ENCODE peak calls at places on chromosomes 11 and 22, in nine cellular contexts. M is neural progenitor cell; W is A673; B is fibroblast of villous mesenchyme; U is astrocyte of the cerebellum; N is A549; F is IMR-90; H is AG09319; P is CD4-positive, alpha-beta T cell. D is an unnamed sample.

GRCh38 chr11:120431633-120432032 is 79.9 kb upstream of the GRIK4 start:
- DNase-seq in M (peak; percentile 13), W (peak; percentile 80), B (no peak), U (peak; percentile 26), N (peak; percentile 19), F (peak; percentile 72), H (no peak), P (no peak), D (no peak)

GRCh38 chr22:46419754-46420571 is 84.4 kb downstream of the TRMU start:
- DNase-seq in M (no peak), W (no peak), B (no peak), U (no peak), N (no peak), F (no peak), H (no peak), P (no peak), D (no peak)

GRCh38 chr11:28529540-28530410 is 421.6 kb downstream of the METTL15 start:
- DNase-seq in M (peak; percentile 62), W (peak; percentile 89), B (peak; percentile 80), U (peak; percentile 68), N (no peak), F (peak; percentile 82), H (peak; percentile 27), P (no peak), D (no peak)

GRCh38 chr11:104134760-104135159 is 29.2 kb downstream of the PDGFD start:
- DNase-seq in M (no peak), W (no peak), B (no peak), U (no peak), N (peak; percentile 3), F (peak; percentile 57), H (no peak), P (no peak), D (no peak)

GRCh38 chr11:66727282-66727882 is 1.6 kb downstream of the SPTBN2 start:
- DNase-seq in M (peak; percentile 65), W (no peak), B (peak; percentile 17), U (no peak), N (peak; percentile 51), F (peak; percentile 11), H (no peak), P (no peak), D (peak; percentile 40)

GRCh38 chr22:32631507-32632245 is 157.1 kb downstream of the FBXO7 start:
- DNase-seq in M (no peak), W (no peak), B (peak; percentile 25), U (no peak), N (no peak), F (no peak), H (no peak), P (no peak), D (no peak)

GRCh38 chr11:11498195-11498594 is 123.6 kb downstream of the GALNT18 start:
- DNase-seq in M (no peak), W (no peak), B (no peak), U (no peak), N (no peak), F (no peak), H (no peak), P (no peak), D (no peak)

GRCh38 chr22:38437416-38437815 is 17.6 kb downstream of the KCNJ4 start:
- DNase-seq in M (no peak), W (no peak), B (no peak), U (no peak), N (no peak), F (no peak), H (no peak), P (no peak), D (no peak)

GRCh38 chr22:38843716-38844660 is at the start of gene NPTXR:
- DNase-seq in M (peak; percentile 89), W (peak; percentile 80), B (peak; percentile 16), U (no peak), N (peak; percentile 53), F (peak; percentile 31), H (no peak), P (peak; percentile 46), D (peak; percentile 33)

GRCh38 chr11:61727401-61727811 is 25.0 kb upstream of the MYRF start:
- DNase-seq in M (no peak), W (no peak), B (no peak), U (no peak), N (no peak), F (no peak), H (no peak), P (no peak), D (no peak)

GRCh38 chr11:113241190-113242051 is 73.0 kb upstream of the TTC12 start:
- DNase-seq in M (no peak), W (peak; percentile 33), B (peak; percentile 89), U (no peak), N (no peak), F (peak; percentile 1), H (peak; percentile 10), P (no peak), D (no peak)

GRCh38 chr11:1791912-1792311 is 28.2 kb upstream of the CTSD start:
- DNase-seq in M (no peak), W (no peak), B (no peak), U (no peak), N (no peak), F (no peak), H (no peak), P (no peak), D (no peak)

GRCh38 chr11:2580444-2581050 is 119.2 kb downstream of the KCNQ1OT1 start:
- DNase-seq in M (no peak), W (no peak), B (no peak), U (no peak), N (no peak), F (no peak), H (no peak), P (no peak), D (peak; percentile 10)

GRCh38 chr11:124174001-124174400 is 9.1 kb upstream of the OR10D3 start:
- DNase-seq in M (peak; percentile 90), W (peak; percentile 77), B (peak; percentile 46), U (peak; percentile 81), N (peak; percentile 3), F (peak; percentile 64), H (peak; percentile 53), P (no peak), D (no peak)

GRCh38 chr22:27846248-27846760 is 44.7 kb upstream of the MN1 start:
- DNase-seq in M (no peak), W (no peak), B (no peak), U (no peak), N (no peak), F (no peak), H (no peak), P (no peak), D (no peak)

GRCh38 chr11:46675288-46675851 is 25.0 kb downstream of the ARHGAP1 start:
- DNase-seq in M (no peak), W (no peak), B (peak; percentile 75), U (peak; percentile 26), N (peak; percentile 52), F (peak; percentile 72), H (peak; percentile 63), P (no peak), D (no peak)

GRCh38 chr11:67374571-67375276 is 1.3 kb upstream of the CLCF1 start:
- DNase-seq in M (no peak), W (no peak), B (no peak), U (no peak), N (peak; percentile 72), F (no peak), H (no peak), P (no peak), D (no peak)

GRCh38 chr22:19717691-19718254 is 3.5 kb downstream of the SEPTIN5 start:
- DNase-seq in M (peak; percentile 79), W (peak; percentile 80), B (peak; percentile 63), U (no peak), N (peak; percentile 65), F (peak; percentile 52), H (no peak), P (peak; percentile 74), D (peak; percentile 85)
- TF ChIP-seq CTCF in M (peak; percentile 83), W (peak; percentile 62), B (peak; percentile 58), U (peak; percentile 59), N (peak; percentile 82), F (peak; percentile 95), H (peak; percentile 58), P (peak; percentile 96), D (peak; percentile 34)

DNA sequence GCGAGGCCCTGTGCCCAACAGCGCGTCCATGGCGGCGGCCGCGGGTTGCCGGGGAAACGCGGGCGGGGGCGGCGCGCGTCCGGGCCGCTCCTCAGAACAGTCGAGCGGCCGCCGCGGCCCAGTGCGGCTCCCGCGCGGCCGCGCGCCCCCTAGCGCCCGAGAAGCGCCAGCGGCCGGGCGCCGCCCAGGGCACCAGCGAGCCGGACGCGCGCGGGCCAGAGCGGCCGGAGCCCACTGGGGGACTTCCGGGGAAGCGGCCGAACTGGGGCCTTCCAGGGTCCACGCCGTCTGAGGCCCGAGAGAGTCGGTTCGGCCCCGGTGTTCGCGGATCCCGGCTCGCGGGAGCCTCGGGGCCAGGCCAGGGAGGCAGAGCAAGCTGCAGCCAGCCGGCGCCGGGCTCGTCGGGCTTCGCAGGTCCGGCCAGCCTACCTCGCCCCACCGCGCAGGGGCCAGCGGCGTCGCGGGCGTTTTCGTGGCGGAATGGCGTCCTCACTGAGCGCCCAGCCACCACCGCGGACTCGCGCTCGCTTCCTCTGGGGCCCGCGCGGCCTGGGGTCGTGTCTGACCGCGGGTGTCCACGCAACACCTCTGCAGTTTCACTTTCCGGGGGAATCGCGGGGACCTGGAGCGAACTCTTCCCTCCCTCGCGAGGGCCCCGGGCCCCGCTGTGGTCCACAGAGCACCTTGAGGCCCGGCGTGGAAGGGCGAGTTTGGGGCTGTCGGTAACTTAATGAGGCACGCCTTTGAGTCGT is at the start of gene DENND6B:
- DNase-seq in M (peak; percentile 96), W (peak; percentile 88), B (peak; percentile 76), U (peak; percentile 29), N (peak; percentile 49), F (peak; percentile 69), H (peak; percentile 52), P (peak; percentile 60), D (peak; percentile 82)
- TF ChIP-seq CTCF in M (peak; percentile 49), W (no peak), B (peak; percentile 29), U (peak; percentile 30), N (peak; percentile 84), F (peak; percentile 84), H (no peak), P (peak; percentile 30), D (no peak)

DNA sequence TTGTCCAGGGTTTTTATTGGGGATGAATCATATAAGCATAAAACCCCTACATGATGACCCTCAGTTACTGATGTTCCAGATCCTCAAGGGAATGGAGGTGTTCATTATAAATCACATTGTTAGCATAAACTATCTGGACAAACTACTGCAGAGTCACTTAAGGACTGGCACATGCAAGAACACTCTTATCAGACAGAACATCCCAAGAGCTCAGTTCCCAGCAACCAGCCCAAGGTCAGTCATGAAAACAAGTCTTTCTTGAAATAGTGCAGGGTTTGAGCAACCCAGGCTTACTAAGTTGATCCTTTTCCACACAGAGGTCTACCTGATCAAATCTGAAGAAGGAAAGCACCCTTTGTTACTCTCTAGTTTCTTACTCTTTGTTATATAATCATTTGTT is 13.5 kb upstream of the PTS start:
- DNase-seq in M (no peak), W (no peak), B (peak; percentile 88), U (no peak), N (no peak), F (no peak), H (no peak), P (no peak), D (no peak)
- TF ChIP-seq CTCF in M (no peak), W (no peak), B (no peak), U (no peak), N (no peak), F (no peak), H (no peak), P (no peak), D (no peak)

DNA sequence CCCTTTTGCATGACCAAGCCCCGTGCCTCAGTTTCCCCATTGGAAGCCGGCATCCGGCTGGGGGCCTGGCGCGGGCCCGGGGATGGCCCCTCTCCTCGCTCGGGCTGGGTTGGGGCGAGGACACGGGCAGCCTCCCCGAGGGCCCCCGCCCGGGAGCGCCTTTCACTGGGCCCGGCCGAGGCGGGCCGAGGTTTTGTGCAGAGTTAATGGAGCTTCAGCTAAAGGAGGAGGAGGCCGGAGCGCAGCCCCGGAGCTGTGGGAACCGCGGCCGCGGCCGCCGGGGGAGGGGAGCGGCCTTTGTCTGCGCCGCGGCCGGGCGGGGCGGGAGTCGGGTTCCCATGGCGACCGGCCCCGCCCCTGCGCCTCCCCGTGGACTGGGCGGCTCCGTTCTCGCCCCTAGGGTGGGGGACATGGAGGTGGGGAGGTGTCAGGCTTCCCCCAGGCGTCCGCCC is 1.4 kb upstream of the MAPK11 start:
- DNase-seq in M (peak; percentile 96), W (peak; percentile 87), B (peak; percentile 68), U (no peak), N (no peak), F (peak; percentile 38), H (no peak), P (peak; percentile 50), D (peak; percentile 56)
- TF ChIP-seq CTCF in M (peak; percentile 31), W (peak; percentile 10), B (no peak), U (no peak), N (no peak), F (peak; percentile 45), H (no peak), P (no peak), D (no peak)